ENCODE peak calls at places on chromosomes 6 and 20, in ten cellular contexts. Q is DND-41, P is AG04450, N is hippocampal formation, G is cardiac fibroblast, T is GM04504, Z is upper lobe of right lung, H is HFFc6, B is psoas muscle, R is adrenal gland. V is an unnamed sample.

GRCh38 chr6:25726122-25726911 is 28.2 kb upstream of the SLC17A4 start:
- DNase-seq in Z (no peak), H (no peak), R (no peak), T (no peak), Q (no peak), P (no peak), N (no peak), B (no peak), G (no peak), V (no peak)

GRCh38 chr20:43736588-43737091 is 9.8 kb upstream of the GTSF1L start:
- DNase-seq in Q (no peak), H (no peak), R (no peak), G (peak; percentile 33), T (no peak), N (no peak), B (no peak), P (no peak), Z (no peak), V (no peak)

GRCh38 chr20:37627060-37627766 is 66.6 kb upstream of the CTNNBL1 start:
- DNase-seq in R (peak; percentile 51), H (peak; percentile 21), Q (peak; percentile 75), N (peak; percentile 3), B (peak; percentile 31), P (peak; percentile 24), T (peak; percentile 22), Z (no peak), G (peak; percentile 70), V (no peak)

GRCh38 chr6:36655073-36655847 is 23.3 kb upstream of the CDKN1A start:
- DNase-seq in B (no peak), T (no peak), P (no peak), Z (no peak), G (no peak), R (no peak), N (no peak), Q (no peak), H (no peak), V (no peak)

GRCh38 chr6:40874495-40874894 is 164.5 kb downstream of the UNC5CL start:
- DNase-seq in R (no peak), N (no peak), Z (no peak), P (no peak), B (no peak), H (no peak), Q (no peak), G (no peak), T (no peak), V (no peak)

GRCh38 chr20:20201639-20202038 is 149.3 kb downstream of the CFAP61 start:
- DNase-seq in R (no peak), G (no peak), B (no peak), N (no peak), H (no peak), T (no peak), Q (no peak), P (no peak), Z (no peak), V (no peak)

GRCh38 chr6:138863331-138863730 is 67.4 kb downstream of the ECT2L start:
- DNase-seq in Z (no peak), R (no peak), Q (no peak), G (no peak), P (no peak), B (no peak), N (no peak), T (no peak), H (no peak), V (no peak)

GRCh38 chr20:48153523-48153922 is 368.2 kb upstream of the SULF2 start:
- DNase-seq in Z (no peak), R (no peak), N (no peak), H (no peak), B (no peak), Q (peak; percentile 72), G (peak; percentile 38), P (no peak), T (no peak), V (no peak)

GRCh38 chr6:43286995-43287716 is 10.9 kb upstream of the SLC22A7 start:
- DNase-seq in Z (no peak), P (no peak), H (no peak), R (peak; percentile 80), G (no peak), B (no peak), N (no peak), T (no peak), Q (no peak), V (no peak)

GRCh38 chr6:18634912-18635311 is 247.8 kb downstream of the RNF144B start:
- DNase-seq in R (no peak), B (no peak), N (no peak), T (no peak), P (no peak), Z (no peak), Q (no peak), G (no peak), H (no peak), V (no peak)

GRCh38 chr6:150252714-150253444 is 110.0 kb downstream of the PPP1R14C start:
- DNase-seq in Q (no peak), H (peak; percentile 44), B (no peak), P (no peak), G (peak; percentile 23), N (no peak), R (no peak), T (no peak), Z (no peak), V (no peak)

GRCh38 chr6:88013015-88013414 is 34.6 kb upstream of the SPACA1 start:
- DNase-seq in Q (peak; percentile 62), H (no peak), G (no peak), B (no peak), T (no peak), N (no peak), Z (no peak), R (peak; percentile 21), P (no peak), V (peak; percentile 5)

GRCh38 chr6:130215526-130215925 is 7.2 kb downstream of the SAMD3 start:
- DNase-seq in Z (no peak), P (no peak), T (no peak), R (no peak), H (no peak), G (no peak), Q (peak; percentile 10), B (no peak), N (no peak), V (peak; percentile 61)

GRCh38 chr6:16733085-16733484 is 28.2 kb downstream of the ATXN1 start:
- DNase-seq in B (no peak), Q (no peak), R (no peak), T (no peak), H (no peak), Z (no peak), G (no peak), N (no peak), P (no peak), V (no peak)

GRCh38 chr6:88164061-88164460 is 2.1 kb downstream of the CNR1 start:
- DNase-seq in Q (no peak), Z (no peak), H (no peak), P (no peak), R (no peak), T (no peak), N (no peak), B (no peak), G (no peak), V (no peak)

GRCh38 chr6:145015739-145016558 is 719.4 kb downstream of the EPM2A start:
- DNase-seq in B (no peak), T (peak; percentile 70), Q (no peak), R (peak; percentile 44), N (no peak), H (peak; percentile 88), P (peak; percentile 72), G (peak; percentile 76), Z (no peak), V (no peak)

GRCh38 chr6:26309731-26310142 is 55.3 kb upstream of the BTN3A2 start:
- DNase-seq in N (no peak), G (no peak), P (no peak), Z (no peak), H (peak; percentile 90), T (no peak), B (no peak), R (no peak), Q (no peak), V (no peak)

GRCh38 chr6:159415540-159415939 is 246.3 kb downstream of the FNDC1 start:
- DNase-seq in H (no peak), R (no peak), B (no peak), P (no peak), N (no peak), T (no peak), Z (no peak), G (no peak), Q (no peak), V (no peak)

GRCh38 chr6:134175532-134176282 is 123.3 kb upstream of the SLC2A12 start:
- DNase-seq in Z (peak; percentile 90), H (peak; percentile 78), G (peak; percentile 88), N (peak; percentile 74), T (no peak), R (peak; percentile 82), P (no peak), B (peak; percentile 82), Q (no peak), V (no peak)

GRCh38 chr6:36780517-36781210 is 58.6 kb downstream of the CPNE5 start:
- DNase-seq in N (no peak), B (no peak), G (no peak), T (no peak), Z (no peak), P (no peak), H (no peak), R (no peak), Q (peak; percentile 50), V (no peak)

GRCh38 chr20:45346851-45347250 is 1.4 kb downstream of the SDC4 start:
- DNase-seq in Q (no peak), G (no peak), B (no peak), H (no peak), Z (no peak), P (no peak), T (no peak), N (no peak), R (no peak), V (no peak)

GRCh38 chr6:164200071-164200470 is 785.6 kb downstream of the QKI start:
- DNase-seq in P (no peak), G (peak; percentile 4), R (no peak), Q (no peak), B (no peak), Z (no peak), N (no peak), H (no peak), T (no peak), V (no peak)

GRCh38 chr6:83615025-83615999 is 93.6 kb downstream of the SNAP91 start:
- DNase-seq in H (no peak), T (peak; percentile 10), B (no peak), R (no peak), G (peak; percentile 59), N (no peak), Q (peak; percentile 7), Z (no peak), P (peak; percentile 1), V (no peak)

GRCh38 chr6:159646731-159647130 is 46.3 kb downstream of the SOD2 start:
- DNase-seq in P (no peak), G (peak; percentile 29), Z (no peak), R (no peak), N (no peak), B (no peak), H (no peak), Q (no peak), T (no peak), V (no peak)

GRCh38 chr6:134636221-134636830 is 313.6 kb downstream of the ALDH8A1 start:
- DNase-seq in T (no peak), R (no peak), G (no peak), P (no peak), Q (no peak), H (no peak), N (no peak), B (no peak), Z (no peak), V (peak; percentile 14)